ENCODE peak calls at places on chromosomes 13 and 19, in eight cellular contexts. F is HCT116, W is heart left ventricle, B is body of pancreas, J is A549, X is suprapubic skin, Q is IMR-90, O is uterus. C is an unnamed sample.
A peak's percentile ranks its signal among the peaks of the same experiment; 100 is the strongest.

GRCh38 chr13:79936368-79937136 is 404.4 kb downstream of the SPRY2 start:
- DNase-seq in F (no peak), W (peak; percentile 31), B (peak; percentile 64), J (peak; percentile 78), X (no peak), Q (peak; percentile 100), O (peak; percentile 17), C (no peak)

GRCh38 chr13:33639158-33639557 is 178.8 kb upstream of the RFC3 start:
- DNase-seq in F (no peak), W (no peak), B (peak; percentile 42), J (no peak), X (no peak), Q (peak; percentile 44), O (peak; percentile 73), C (peak; percentile 53)

GRCh38 chr13:80040219-80040976 is 300.5 kb downstream of the SPRY2 start:
- DNase-seq in F (peak; percentile 68), W (no peak), B (peak; percentile 7), J (peak; percentile 39), X (no peak), Q (peak; percentile 100), O (no peak), C (no peak)

GRCh38 chr13:108322206-108322824 is 52.8 kb downstream of the TNFSF13B start:
- DNase-seq in F (peak; percentile 28), W (no peak), B (no peak), J (peak; percentile 4), X (no peak), Q (peak; percentile 52), O (no peak), C (no peak)

GRCh38 chr13:66578305-66578704 is 651.8 kb downstream of the PCDH9 start:
- DNase-seq in F (no peak), W (no peak), B (no peak), J (no peak), X (no peak), Q (peak; percentile 26), O (no peak), C (no peak)

GRCh38 chr13:34617684-34618083 is 324.4 kb upstream of the NBEA start:
- DNase-seq in F (no peak), W (no peak), B (no peak), J (no peak), X (no peak), Q (no peak), O (no peak), C (no peak)

GRCh38 chr13:91904597-91904996 is 506.2 kb downstream of the GPC5 start:
- DNase-seq in F (no peak), W (no peak), B (no peak), J (no peak), X (no peak), Q (no peak), O (no peak), C (no peak)

GRCh38 chr13:37701306-37701705 is 102.7 kb upstream of the POSTN start:
- DNase-seq in F (no peak), W (no peak), B (no peak), J (no peak), X (no peak), Q (peak; percentile 67), O (no peak), C (no peak)

GRCh38 chr13:24659239-24659638 is 21.0 kb upstream of the ATP12A start:
- DNase-seq in F (no peak), W (no peak), B (no peak), J (no peak), X (no peak), Q (no peak), O (no peak), C (no peak)

GRCh38 chr19:58434217-58434616 is 5.7 kb downstream of the ZNF132 start:
- DNase-seq in F (no peak), W (no peak), B (no peak), J (no peak), X (no peak), Q (peak; percentile 18), O (no peak), C (no peak)

GRCh38 chr13:49667773-49668172 is 23.5 kb downstream of the EBPL start:
- DNase-seq in F (no peak), W (no peak), B (no peak), J (no peak), X (no peak), Q (peak; percentile 44), O (no peak), C (no peak)

GRCh38 chr13:64417609-64418008 is 2812.5 kb downstream of the PCDH9 start:
- DNase-seq in F (no peak), W (no peak), B (no peak), J (no peak), X (no peak), Q (no peak), O (no peak), C (no peak)

DNA sequence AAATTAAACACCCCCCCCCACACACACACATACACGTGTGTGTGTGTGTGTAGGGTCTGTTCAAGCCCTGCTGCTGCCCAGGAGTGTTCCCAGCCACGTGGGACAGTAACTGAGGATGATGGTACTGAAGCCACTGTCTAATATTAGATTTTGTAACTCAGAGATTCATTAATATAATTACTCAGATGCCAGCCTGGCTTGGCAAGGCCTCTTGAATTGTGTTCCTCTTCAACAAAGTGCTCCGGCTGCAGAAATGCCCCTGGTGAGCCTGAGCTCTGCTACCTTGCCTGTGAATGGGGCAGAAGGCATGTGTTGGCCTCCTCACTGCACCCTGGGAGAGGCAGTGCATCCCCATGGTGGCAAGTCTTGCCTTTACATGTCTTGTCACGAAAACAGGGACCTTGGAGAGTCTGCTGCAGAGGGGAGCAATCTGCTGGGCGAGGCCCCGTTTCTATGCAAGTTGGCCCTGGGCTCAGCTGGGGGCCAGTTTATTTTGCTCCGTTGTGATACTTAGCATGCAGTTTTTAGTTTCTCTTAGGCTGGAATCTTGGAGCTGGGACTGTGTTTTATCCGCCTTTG is 44.0 kb downstream of the NFIX start:
- DNase-seq in F (no peak), W (no peak), B (no peak), J (no peak), X (no peak), Q (no peak), O (no peak), C (no peak)
- H3K4me1 ChIP-seq in F (peaks cover 49% of the 10 kb centered on the region), W (peaks cover 98% of the 10 kb centered on the region), B (peaks cover 62% of the 10 kb centered on the region), J (peaks cover 17% of the 10 kb centered on the region), X (peaks cover 96% of the 10 kb centered on the region), Q (peaks cover 50% of the 10 kb centered on the region), O (peaks cover 24% of the 10 kb centered on the region), C (peaks cover 34% of the 10 kb centered on the region)

DNA sequence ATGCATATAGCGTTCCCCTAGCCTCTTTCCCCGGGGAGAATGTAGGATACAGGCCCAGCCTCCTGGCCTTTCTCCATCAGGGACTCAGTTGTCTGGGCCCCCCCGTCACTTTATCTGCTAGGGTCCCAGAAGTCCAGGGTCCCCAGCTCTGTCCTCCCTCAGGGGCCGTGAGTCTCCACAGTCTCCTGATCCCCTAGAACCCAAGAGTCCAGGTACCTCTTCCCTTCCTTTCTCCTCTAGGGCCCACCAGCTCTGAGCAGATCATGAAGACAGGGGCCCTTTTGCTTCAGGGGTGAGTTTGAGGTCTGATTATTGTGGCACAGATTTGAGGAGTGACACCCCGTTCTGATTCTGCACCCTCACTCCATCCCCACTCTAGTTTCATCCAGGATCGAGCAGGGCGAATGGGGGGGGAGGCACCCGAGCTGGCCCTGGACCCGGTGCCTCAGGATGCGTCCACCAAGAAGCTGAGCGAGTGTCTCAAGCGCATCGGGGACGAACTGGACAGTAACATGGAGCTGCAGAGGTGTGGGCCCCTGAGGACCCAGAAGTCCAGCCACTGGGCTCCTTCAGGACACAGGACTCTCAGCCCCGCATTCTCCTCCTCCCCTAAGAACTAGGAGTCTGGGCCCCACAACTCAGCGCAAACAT is 758 bp downstream of the BAX start:
- DNase-seq in F (no peak), W (no peak), B (no peak), J (no peak), X (no peak), Q (no peak), O (no peak), C (no peak)
- H3K27ac ChIP-seq in F (peak overlapping the region; percentile 92), W (peak overlapping the region; percentile 89), B (peak overlapping the region; percentile 68), J (peak overlapping the region; percentile 97), X (peak overlapping the region; percentile 49), Q (peak overlapping the region; percentile 97), O (peak overlapping the region; percentile 83), C (peak overlapping the region; percentile 28)

DNA sequence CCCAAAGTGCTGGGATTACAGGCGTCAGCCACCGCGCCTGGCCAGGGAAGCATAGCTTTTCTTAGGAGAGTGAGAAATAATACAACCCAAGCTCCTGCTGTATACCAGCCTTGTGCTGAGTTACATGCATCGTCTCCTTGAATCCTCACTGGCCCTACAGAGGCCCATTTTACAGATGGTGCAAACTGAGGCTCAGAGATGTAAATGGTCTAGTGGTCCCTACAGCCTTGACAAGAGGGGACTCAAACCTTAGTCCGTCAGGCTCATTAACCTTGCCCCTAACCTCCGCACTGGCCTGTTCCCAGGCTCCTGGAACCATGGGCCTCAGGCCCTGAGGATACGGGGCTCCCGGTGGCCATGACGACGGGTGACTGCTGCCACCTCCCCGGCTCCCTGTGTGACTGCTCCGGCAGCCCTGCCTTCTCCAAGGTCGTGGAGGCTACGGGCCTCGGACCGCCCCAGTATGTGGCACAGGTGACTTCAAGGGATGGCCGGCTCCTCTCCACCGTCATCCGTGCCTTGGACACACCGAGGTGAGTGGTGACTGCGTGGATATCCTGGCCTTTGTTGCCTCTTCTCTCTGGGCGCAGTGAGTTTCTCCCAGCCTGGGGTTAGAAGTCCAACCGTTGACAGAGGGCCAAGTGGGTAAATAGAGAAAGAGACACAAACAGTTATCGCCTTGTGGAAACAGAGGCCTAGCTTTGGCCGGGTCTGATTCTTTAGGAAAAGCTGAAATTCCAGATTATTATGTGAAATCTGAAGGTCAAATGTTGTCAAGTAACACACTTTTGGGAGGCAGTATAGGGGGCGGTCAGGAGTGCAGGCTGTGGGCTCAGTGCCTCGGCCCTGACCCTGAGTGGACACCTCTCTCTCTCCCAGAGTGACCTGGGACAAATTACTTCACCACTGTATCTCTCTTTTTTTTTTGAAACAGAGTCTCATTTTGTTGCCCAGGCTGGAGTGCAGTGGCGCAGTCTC is 8.7 kb downstream of the MARCHF2 start:
- DNase-seq in F (no peak), W (no peak), B (peak; percentile 46), J (no peak), X (no peak), Q (no peak), O (no peak), C (no peak)
- TF ChIP-seq POLR2A in F (no peak), W (no peak), B (no peak), J (no peak), X (no peak), Q (no peak), O (no peak), C (no peak)

GRCh38 chr19:3370728-3371591 is 4.6 kb downstream of the NFIC start:
- DNase-seq in F (no peak), W (no peak), B (no peak), J (no peak), X (no peak), Q (no peak), O (no peak), C (peak; percentile 42)
- H3K4me1 ChIP-seq in F (peaks cover 52% of the 10 kb centered on the region), W (peaks cover 65% of the 10 kb centered on the region), B (peaks cover 80% of the 10 kb centered on the region), J (peaks cover 44% of the 10 kb centered on the region), X (peaks cover 79% of the 10 kb centered on the region), Q (peaks cover 44% of the 10 kb centered on the region), O (peaks cover 7% of the 10 kb centered on the region), C (peaks cover 29% of the 10 kb centered on the region)

GRCh38 chr13:101523732-101524131 is 71.3 kb downstream of the ITGBL1 start:
- DNase-seq in F (no peak), W (no peak), B (no peak), J (no peak), X (no peak), Q (peak; percentile 84), O (no peak), C (no peak)
- H3K27ac ChIP-seq in F (no peak overlapping the region), W (no peak overlapping the region), B (no peak overlapping the region), J (no peak overlapping the region), X (no peak overlapping the region), Q (no peak overlapping the region), O (no peak overlapping the region), C (no peak overlapping the region)

GRCh38 chr19:4539697-4540581 is at the start of gene LRG1:
- DNase-seq in F (no peak), W (no peak), B (peak; percentile 96), J (no peak), X (no peak), Q (no peak), O (peak; percentile 50), C (peak; percentile 84)
- TF ChIP-seq POLR2A in F (no peak), W (no peak), B (peak; percentile 99), J (no peak), X (no peak), Q (no peak), O (no peak), C (no peak)

C was measured in ovary.